ENCODE peak calls at places on chromosomes 4 and X, in six cellular contexts. U is AG04450, I is astrocyte of the spinal cord, D is GM10248, K is HFFc6, H is BJ. W is an unnamed sample.

GRCh38 chr4:94766856-94767255 is 9.1 kb downstream of the BMPR1B start:
- DNase-seq in H (no peak), I (peak; percentile 52), K (no peak), U (no peak), D (no peak), W (no peak)

GRCh38 chr4:162163892-162164759 is at the start of gene FSTL5:
- DNase-seq in D (peak; percentile 39), H (no peak), K (no peak), I (peak; percentile 79), U (no peak), W (peak; percentile 87)

GRCh38 chrX:3461824-3462508 is 115.5 kb upstream of the MXRA5 start:
- DNase-seq in D (no peak), H (no peak), I (no peak), U (no peak), K (no peak), W (no peak)

GRCh38 chr4:176499518-176499917 is 179.8 kb downstream of the SPCS3 start:
- DNase-seq in H (peak; percentile 80), D (no peak), I (peak; percentile 59), U (no peak), K (peak; percentile 71), W (no peak)

GRCh38 chrX:124194903-124195302 is 137.6 kb upstream of the TEX13D start:
- DNase-seq in H (no peak), D (no peak), I (no peak), U (no peak), K (no peak), W (no peak)

GRCh38 chr4:81606796-81607550 is 135.3 kb upstream of the RASGEF1B start:
- DNase-seq in I (peak; percentile 33), K (no peak), U (no peak), D (no peak), H (no peak), W (no peak)

GRCh38 chr4:30002345-30002744 is 717.8 kb upstream of the PCDH7 start:
- DNase-seq in I (no peak), K (no peak), H (no peak), D (no peak), U (no peak), W (no peak)

GRCh38 chr4:8084031-8084660 is 74.5 kb downstream of the ABLIM2 start:
- DNase-seq in H (no peak), U (no peak), D (no peak), K (no peak), I (no peak), W (no peak)

GRCh38 chrX:139113682-139114081 is 402.2 kb upstream of the FGF13 start:
- DNase-seq in U (no peak), H (no peak), D (no peak), I (no peak), K (no peak), W (no peak)

GRCh38 chr4:107034982-107035710 is 967 bp downstream of the DKK2 start:
- DNase-seq in D (peak; percentile 17), K (no peak), U (no peak), I (peak; percentile 45), H (no peak), W (peak; percentile 15)

GRCh38 chr4:74109116-74109791 is 10.3 kb upstream of the CXCL2 start:
- DNase-seq in H (peak; percentile 84), D (no peak), I (peak; percentile 94), U (peak; percentile 74), K (peak; percentile 95), W (no peak)

GRCh38 chr4:6779667-6780565 is 2.6 kb upstream of the KIAA0232 start:
- DNase-seq in I (peak; percentile 15), H (no peak), K (no peak), U (peak; percentile 23), D (no peak), W (no peak)

GRCh38 chrX:318739-319578 is at the start of gene GTPBP6:
- DNase-seq in H (peak; percentile 98), D (peak; percentile 95), K (peak; percentile 100), I (peak; percentile 100), U (peak; percentile 99), W (peak; percentile 98)

GRCh38 chr4:170339522-170339921 is 249.8 kb upstream of the AADAT start:
- DNase-seq in I (no peak), H (no peak), D (no peak), K (no peak), U (no peak), W (no peak)

GRCh38 chrX:349196-349595 is 30.6 kb upstream of the GTPBP6 start:
- DNase-seq in H (no peak), K (no peak), I (no peak), U (no peak), D (no peak), W (no peak)

GRCh38 chrX:37926700-37927099 is 79.3 kb upstream of the DYNLT3 start:
- DNase-seq in I (peak; percentile 48), D (no peak), K (peak; percentile 32), U (no peak), H (no peak), W (no peak)

GRCh38 chr4:183823394-183823793 is 81.7 kb upstream of the STOX2 start:
- DNase-seq in U (no peak), H (no peak), I (peak; percentile 20), D (no peak), K (peak; percentile 46), W (no peak)

GRCh38 chrX:2969021-2969420 is 37.3 kb upstream of the ARSH start:
- DNase-seq in K (no peak), U (no peak), I (no peak), D (no peak), H (no peak), W (no peak)

GRCh38 chrX:38112566-38112965 is 106.2 kb downstream of the SYTL5 start:
- DNase-seq in K (no peak), D (no peak), I (no peak), H (no peak), U (no peak), W (no peak)

GRCh38 chr4:2245787-2246275 is 3.9 kb upstream of the HAUS3 start:
- DNase-seq in D (no peak), U (no peak), K (no peak), I (no peak), H (no peak), W (no peak)

GRCh38 chr4:2244947-2245786 is 3.2 kb upstream of the HAUS3 start:
- DNase-seq in I (no peak), H (no peak), D (no peak), K (no peak), U (no peak), W (no peak)

GRCh38 chr4:2246384-2247127 is 4.6 kb upstream of the HAUS3 start:
- DNase-seq in K (no peak), I (no peak), U (no peak), D (peak; percentile 5), H (no peak), W (no peak)

GRCh38 chr4:2241410-2242353 is at the start of the genes HAUS3 and POLN:
- DNase-seq in D (peak; percentile 100), U (peak; percentile 94), K (peak; percentile 97), I (peak; percentile 97), H (peak; percentile 73), W (peak; percentile 99)

DNA sequence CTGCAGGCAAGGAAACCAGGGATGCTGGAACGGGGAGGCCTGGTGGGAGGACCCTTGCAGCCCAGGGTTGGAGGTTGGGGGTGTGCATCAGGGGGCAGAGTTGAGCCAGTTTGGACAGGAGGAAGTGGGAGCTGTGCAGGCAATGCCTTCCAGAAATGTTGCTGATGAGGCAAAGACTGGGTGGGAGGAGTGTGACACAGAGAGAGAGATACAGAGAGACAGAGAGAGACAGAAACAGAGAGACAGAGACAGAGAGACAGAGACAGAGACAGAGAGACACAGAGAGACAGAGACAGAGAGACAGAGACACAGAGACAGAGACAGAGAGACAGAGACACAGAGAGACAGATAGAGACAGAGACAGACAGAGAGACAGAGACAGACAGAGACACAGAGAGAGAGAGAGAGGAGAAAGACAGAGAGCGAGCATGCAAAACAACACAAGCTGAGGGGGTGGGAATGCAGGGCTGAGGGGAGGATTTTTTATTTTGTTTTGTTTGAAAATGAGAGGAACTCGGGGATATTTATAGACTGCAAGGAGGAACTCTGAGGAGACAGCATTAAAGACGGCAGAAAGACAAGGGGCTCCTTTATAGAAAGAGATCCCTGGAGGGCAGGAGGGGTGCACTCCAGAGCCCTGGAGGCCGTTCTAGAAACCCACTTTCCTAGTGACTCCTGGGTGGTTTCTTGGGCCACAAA is 1.9 kb upstream of the HAUS3 start:
- DNase-seq in U (no peak), I (peak; percentile 32), D (peak; percentile 48), H (no peak), K (peak; percentile 12), W (peak; percentile 9)
- TF ChIP-seq CTCF in U (peak; percentile 15), I (peak; percentile 34), D (peak; percentile 20), H (peak; percentile 33), K (no peak), W (peak; percentile 24)

DNA sequence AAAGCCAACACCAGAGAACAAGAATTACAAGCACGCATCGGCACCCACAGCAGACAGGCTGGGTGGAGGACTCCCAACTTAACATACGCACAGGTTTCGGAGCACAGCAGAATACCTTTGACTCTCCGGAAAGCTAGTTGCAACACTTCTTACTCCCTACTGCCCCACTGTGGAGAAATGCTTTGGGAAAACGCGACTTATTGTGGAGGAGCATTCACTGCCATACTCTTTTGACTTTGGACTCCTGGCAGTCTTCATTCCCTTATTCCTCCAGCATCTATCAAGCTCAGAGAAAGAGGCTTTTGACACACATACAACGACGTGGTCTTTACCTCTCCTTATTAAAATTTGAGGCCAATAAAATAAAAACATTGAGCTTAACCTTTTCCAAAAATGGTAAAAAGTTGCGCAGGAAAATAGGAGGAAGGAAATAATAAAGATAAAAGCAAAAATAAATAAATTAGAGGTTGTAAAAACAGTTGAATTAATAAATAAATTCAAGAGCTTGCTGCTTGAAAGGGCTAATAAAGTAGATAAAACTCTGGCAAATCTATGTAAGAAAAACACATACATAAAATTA is 41.4 kb upstream of the GPC3 start:
- DNase-seq in K (no peak), U (no peak), D (peak; percentile 11), H (no peak), I (peak; percentile 18), W (peak; percentile 59)
- TF ChIP-seq CTCF in K (peak; percentile 26), U (peak; percentile 41), D (peak; percentile 11), H (peak; percentile 48), I (peak; percentile 45), W (peak; percentile 74)

DNA sequence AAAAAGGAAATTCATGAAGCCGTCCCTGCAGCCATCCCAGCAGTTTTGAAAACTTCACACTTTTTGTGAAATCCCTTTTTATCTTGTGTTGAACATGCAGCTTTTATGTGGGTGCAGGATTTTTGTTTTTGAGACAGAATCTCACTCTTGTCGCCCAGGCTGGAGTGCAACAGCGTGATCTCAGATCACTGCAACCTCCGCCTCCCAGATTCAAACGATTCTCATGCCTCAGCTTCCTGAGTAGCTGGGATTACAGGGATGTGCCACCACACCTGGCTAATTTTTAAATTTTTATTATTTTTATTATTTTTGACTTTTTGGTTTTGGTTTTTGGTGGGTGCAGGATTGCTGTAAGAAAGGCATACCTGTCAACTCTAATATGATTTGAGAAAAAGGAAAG is 8.0 kb upstream of the MSMO1 start:
- DNase-seq in U (no peak), I (no peak), D (no peak), K (no peak), H (no peak), W (no peak)
- TF ChIP-seq CTCF in U (no peak), I (no peak), D (no peak), K (no peak), H (no peak), W (no peak)

DNA sequence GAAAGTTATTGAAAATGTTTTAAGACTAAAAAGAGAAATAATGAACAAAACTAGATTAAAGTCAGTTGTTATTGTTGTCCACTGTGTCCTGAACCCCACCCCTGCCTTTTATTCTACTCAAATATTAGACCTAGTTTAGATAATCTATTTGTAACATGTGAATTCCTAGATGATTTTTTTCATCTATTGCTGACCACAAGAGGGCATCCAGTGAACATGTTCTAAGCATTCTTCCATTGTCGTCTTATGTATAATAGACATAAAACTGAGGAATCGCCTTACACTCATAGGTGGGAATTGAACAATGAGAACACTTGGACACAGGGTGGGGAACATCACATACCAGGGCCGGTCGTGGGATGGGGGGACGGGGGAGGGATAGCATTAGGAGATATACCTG is 36.4 kb upstream of the HPRT1 start:
- DNase-seq in K (peak; percentile 20), U (no peak), H (no peak), I (peak; percentile 41), D (no peak), W (no peak)
- TF ChIP-seq CTCF in K (peak; percentile 67), U (peak; percentile 45), H (peak; percentile 42), I (peak; percentile 34), D (no peak), W (peak; percentile 31)

W was measured in progenitor cell of endocrine pancreas.